ENCODE peak calls at places on chromosomes 16 and 17, in four cellular contexts. N is ascending aorta, K is esophagus squamous epithelium, H is lung. I is an unnamed sample.

GRCh38 chr17:69560987-69561441 is 146.5 kb downstream of the MAP2K6 start:
- DNase-seq in N (no peak), K (no peak), H (no peak), I (no peak)

GRCh38 chr17:17401271-17401781 is 75.5 kb upstream of the MED9 start:
- DNase-seq in N (no peak), K (no peak), H (no peak), I (peak; percentile 65)

GRCh38 chr16:46690281-46691178 is 1.1 kb downstream of the ORC6 start:
- DNase-seq in N (no peak), K (no peak), H (no peak), I (no peak)

GRCh38 chr17:27521281-27522027 is 65.2 kb downstream of the KSR1 start:
- DNase-seq in N (no peak), K (no peak), H (no peak), I (no peak)

GRCh38 chr17:6936370-6937028 is 59.4 kb upstream of the ALOX12 start:
- DNase-seq in N (no peak), K (no peak), H (peak; percentile 40), I (peak; percentile 18)

GRCh38 chr16:67198238-67198734 is 645 bp upstream of the ELMO3 start:
- DNase-seq in N (no peak), K (no peak), H (peak; percentile 59), I (no peak)

GRCh38 chr17:32323784-32324590 is 18.0 kb downstream of the C17orf75 start:
- DNase-seq in N (no peak), K (no peak), H (no peak), I (no peak)

GRCh38 chr16:78800535-78800934 is 701.1 kb downstream of the WWOX start:
- DNase-seq in N (no peak), K (no peak), H (no peak), I (no peak)

GRCh38 chr17:17847102-17847501 is 10.3 kb upstream of the SREBF1 start:
- DNase-seq in N (no peak), K (no peak), H (no peak), I (no peak)

GRCh38 chr16:85387171-85387507 is 226.0 kb upstream of the GSE1 start:
- DNase-seq in N (no peak), K (no peak), H (no peak), I (no peak)

GRCh38 chr16:85386467-85387170 is 226.5 kb upstream of the GSE1 start:
- DNase-seq in N (no peak), K (no peak), H (no peak), I (no peak)

GRCh38 chr16:85385463-85386331 is 227.4 kb upstream of the GSE1 start:
- DNase-seq in N (no peak), K (no peak), H (no peak), I (no peak)

GRCh38 chr16:85383836-85384825 is 229.0 kb upstream of the GSE1 start:
- DNase-seq in N (no peak), K (no peak), H (no peak), I (no peak)

GRCh38 chr16:85384831-85385462 is 228.2 kb upstream of the GSE1 start:
- DNase-seq in N (no peak), K (no peak), H (no peak), I (no peak)
- H3K27ac ChIP-seq in N (no peak overlapping the region), K (peak overlapping the region; percentile 74), H (no peak overlapping the region), I (no peak overlapping the region)

DNA sequence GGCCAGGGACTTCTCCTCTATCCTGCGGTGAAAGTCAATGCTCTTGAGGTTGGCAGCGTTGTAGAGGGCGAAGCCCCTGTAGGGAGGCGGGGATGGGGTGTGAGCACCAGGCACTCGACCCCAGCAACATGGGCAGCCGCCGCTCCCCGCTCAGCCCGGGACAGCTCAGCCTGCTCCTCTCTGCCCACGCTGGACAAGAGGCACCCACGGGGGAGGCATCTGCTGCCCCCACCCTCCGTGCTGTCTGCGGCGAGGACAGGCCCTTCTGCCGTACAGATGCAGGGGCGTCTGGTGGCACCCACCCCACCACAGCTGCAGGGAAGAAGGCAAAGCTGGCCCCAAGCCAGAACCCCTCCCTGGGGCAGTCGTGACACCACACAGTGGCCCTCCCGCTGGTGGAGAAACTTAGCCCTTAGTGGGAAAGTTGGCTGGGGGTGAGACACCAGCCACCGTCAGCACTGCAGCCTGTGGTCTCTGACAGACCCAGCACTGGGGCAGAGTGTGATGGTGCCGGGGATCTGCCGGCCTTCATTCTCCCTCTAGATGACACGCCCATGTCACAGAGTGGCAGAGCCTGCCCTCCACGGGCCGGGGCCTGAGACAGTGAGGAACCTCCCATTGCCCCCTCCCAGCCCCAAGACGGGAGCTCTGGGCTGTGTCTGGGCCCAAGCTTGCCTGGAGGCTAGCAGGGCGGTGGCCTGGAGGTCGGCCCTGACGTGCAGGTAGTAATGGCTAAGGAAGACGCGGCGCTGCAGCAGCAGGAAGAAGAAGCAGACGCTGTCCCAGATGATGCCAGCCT is 19.5 kb downstream of the CTU2 start:
- DNase-seq in N (no peak), K (no peak), H (no peak), I (no peak)
- H3K27ac ChIP-seq in N (no peak overlapping the region), K (no peak overlapping the region), H (no peak overlapping the region), I (no peak overlapping the region)

GRCh38 chr16:57512296-57513001 is 23.9 kb downstream of the CCDC102A start:
- DNase-seq in N (no peak), K (no peak), H (no peak), I (no peak)

GRCh38 chr16:57509231-57509923 is 23.1 kb upstream of the DOK4 start:
- DNase-seq in N (no peak), K (no peak), H (no peak), I (no peak)

GRCh38 chr16:57507414-57508083 is 21.3 kb upstream of the DOK4 start:
- DNase-seq in N (no peak), K (no peak), H (no peak), I (no peak)

GRCh38 chr16:57508084-57508425 is 21.8 kb upstream of the DOK4 start:
- DNase-seq in N (no peak), K (no peak), H (no peak), I (no peak)

DNA sequence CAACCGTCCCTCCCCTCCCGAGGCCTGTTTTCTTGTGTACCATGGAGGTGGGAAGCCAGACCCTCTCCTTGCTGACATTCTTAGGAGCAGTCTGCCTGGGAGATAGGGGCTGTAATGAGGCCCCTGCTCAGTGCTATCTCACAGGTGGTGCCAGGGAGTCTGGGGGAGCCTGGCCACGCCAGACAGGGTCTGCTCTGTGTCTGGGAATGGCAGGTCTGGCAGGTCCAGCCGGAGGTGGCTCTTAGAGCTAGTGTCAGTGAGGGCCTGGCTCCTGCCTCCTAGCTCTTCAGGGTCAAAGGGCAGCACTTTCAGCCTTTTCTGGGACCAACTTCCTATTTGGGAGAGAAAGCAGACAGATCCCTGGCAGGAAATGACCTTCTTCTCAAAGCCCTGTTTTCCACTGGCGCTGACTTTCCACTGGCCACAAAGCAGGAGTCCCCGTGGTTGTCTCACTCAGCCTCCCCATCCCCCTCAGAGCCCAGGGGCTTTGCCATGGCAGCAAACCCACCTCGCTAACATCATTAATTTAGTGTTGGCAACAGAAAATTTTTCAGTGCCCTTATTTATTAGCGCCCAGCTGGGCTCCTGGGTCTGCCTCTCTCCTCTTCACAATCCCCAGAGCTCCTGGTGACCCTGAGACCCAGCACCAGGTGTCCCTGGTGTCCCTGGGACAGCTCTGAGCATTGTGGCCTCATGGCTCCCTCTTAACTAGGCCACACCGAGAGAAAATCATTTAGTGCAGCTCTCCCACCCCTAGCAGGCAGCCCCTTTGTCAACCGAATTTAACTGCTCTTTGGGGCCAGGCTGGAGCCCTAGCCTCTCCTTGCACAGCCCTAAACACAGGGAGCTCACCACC is 24.0 kb upstream of the DOK4 start:
- DNase-seq in N (no peak), K (no peak), H (no peak), I (no peak)
- H3K27ac ChIP-seq in N (no peak overlapping the region), K (no peak overlapping the region), H (no peak overlapping the region), I (no peak overlapping the region)

GRCh38 chr17:38967290-38967738 is at the start of gene FBXO47:
- DNase-seq in N (peak; percentile 94), K (peak; percentile 64), H (peak; percentile 93), I (peak; percentile 89)
- H3K27ac ChIP-seq in N (peak within 1 kb of the TSS; percentile 46), K (peak within 1 kb of the TSS; percentile 45), H (peak within 1 kb of the TSS; percentile 37), I (peak within 1 kb of the TSS; percentile 66)

GRCh38 chr16:24005577-24005976 is 169.8 kb downstream of the PRKCB start:
- DNase-seq in N (no peak), K (no peak), H (no peak), I (no peak)
- H3K27ac ChIP-seq in N (no peak overlapping the region), K (no peak overlapping the region), H (no peak overlapping the region), I (no peak overlapping the region)